ENCODE peak calls at places on chromosomes 11 and 22, in five cellular contexts. One of them, this sample, is unnamed.
A peak's percentile ranks its signal among the peaks of the same experiment; 100 is the strongest.

GRCh38 chr22:36663581-36663980 is 40.0 kb downstream of the CACNG2 start:
- DNase-seq in aorta: no peak
- DNase-seq in IMR-90: no peak
- DNase-seq in CD8-positive, alpha-beta T cell: no peak
- DNase-seq in AG04449: no peak
- DNase-seq in this sample: no peak

GRCh38 chr22:38412435-38413084 is 42.4 kb downstream of the KCNJ4 start:
- DNase-seq in aorta: no peak
- DNase-seq in IMR-90: no peak
- DNase-seq in CD8-positive, alpha-beta T cell: no peak
- DNase-seq in AG04449: no peak
- DNase-seq in this sample: no peak

GRCh38 chr11:60914620-60915249 is 777 bp downstream of the TMEM109 start:
- DNase-seq in aorta: no peak
- DNase-seq in IMR-90: peak; percentile 34
- DNase-seq in CD8-positive, alpha-beta T cell: peak; percentile 40
- DNase-seq in AG04449: no peak
- DNase-seq in this sample: no peak

GRCh38 chr11:123377355-123377754 is 52.7 kb upstream of the GRAMD1B start:
- DNase-seq in aorta: no peak
- DNase-seq in IMR-90: no peak
- DNase-seq in CD8-positive, alpha-beta T cell: no peak
- DNase-seq in AG04449: no peak
- DNase-seq in this sample: no peak

GRCh38 chr22:48091656-48092223 is 1329.3 kb downstream of the TBC1D22A start:
- DNase-seq in aorta: no peak
- DNase-seq in IMR-90: no peak
- DNase-seq in CD8-positive, alpha-beta T cell: no peak
- DNase-seq in AG04449: no peak
- DNase-seq in this sample: no peak

GRCh38 chr11:96567193-96567592 is 177.4 kb downstream of the JRKL start:
- DNase-seq in aorta: no peak
- DNase-seq in IMR-90: no peak
- DNase-seq in CD8-positive, alpha-beta T cell: no peak
- DNase-seq in AG04449: no peak
- DNase-seq in this sample: no peak

GRCh38 chr22:19218541-19219233 is 40.2 kb upstream of the SLC25A1 start:
- DNase-seq in aorta: no peak
- DNase-seq in IMR-90: no peak
- DNase-seq in CD8-positive, alpha-beta T cell: no peak
- DNase-seq in AG04449: no peak
- DNase-seq in this sample: no peak

GRCh38 chr11:113562981-113563461 is 87.8 kb upstream of the DRD2 start:
- DNase-seq in aorta: no peak
- DNase-seq in IMR-90: no peak
- DNase-seq in CD8-positive, alpha-beta T cell: no peak
- DNase-seq in AG04449: no peak
- DNase-seq in this sample: no peak

GRCh38 chr22:37187552-37187890 is 526 bp downstream of the C1QTNF6 start:
- DNase-seq in aorta: no peak
- DNase-seq in IMR-90: peak; percentile 37
- DNase-seq in CD8-positive, alpha-beta T cell: peak; percentile 4
- DNase-seq in AG04449: no peak
- DNase-seq in this sample: no peak

GRCh38 chr11:114618139-114618538 is 22.6 kb upstream of the NXPE4 start:
- DNase-seq in aorta: no peak
- DNase-seq in IMR-90: no peak
- DNase-seq in CD8-positive, alpha-beta T cell: no peak
- DNase-seq in AG04449: no peak
- DNase-seq in this sample: no peak

GRCh38 chr11:61947486-61948210 is 2.5 kb upstream of the BEST1 start:
- DNase-seq in aorta: peak; percentile 92
- DNase-seq in IMR-90: peak; percentile 88
- DNase-seq in CD8-positive, alpha-beta T cell: peak; percentile 64
- DNase-seq in AG04449: no peak
- DNase-seq in this sample: peak; percentile 70

GRCh38 chr11:117378966-117379865 is 51.6 kb downstream of the CEP164 start:
- DNase-seq in aorta: no peak
- DNase-seq in IMR-90: no peak
- DNase-seq in CD8-positive, alpha-beta T cell: no peak
- DNase-seq in AG04449: no peak
- DNase-seq in this sample: no peak

GRCh38 chr22:46067159-46068111 is 82.9 kb upstream of the PPARA start:
- DNase-seq in aorta: peak; percentile 49
- DNase-seq in IMR-90: no peak
- DNase-seq in CD8-positive, alpha-beta T cell: no peak
- DNase-seq in AG04449: no peak
- DNase-seq in this sample: no peak

GRCh38 chr11:8773916-8774537 is 91.4 kb downstream of the RPL27A start:
- DNase-seq in aorta: no peak
- DNase-seq in IMR-90: no peak
- DNase-seq in CD8-positive, alpha-beta T cell: no peak
- DNase-seq in AG04449: no peak
- DNase-seq in this sample: no peak

GRCh38 chr11:15227011-15227410 is 112.3 kb downstream of the INSC start:
- DNase-seq in aorta: no peak
- DNase-seq in IMR-90: no peak
- DNase-seq in CD8-positive, alpha-beta T cell: no peak
- DNase-seq in AG04449: no peak
- DNase-seq in this sample: no peak

GRCh38 chr11:67022341-67022933 is 497 bp upstream of the SYT12 start:
- DNase-seq in aorta: peak; percentile 64
- DNase-seq in IMR-90: peak; percentile 52
- DNase-seq in CD8-positive, alpha-beta T cell: no peak
- DNase-seq in AG04449: no peak
- DNase-seq in this sample: no peak

GRCh38 chr11:57501951-57502350 is 13.6 kb downstream of the SLC43A1 start:
- DNase-seq in aorta: no peak
- DNase-seq in IMR-90: peak; percentile 22
- DNase-seq in CD8-positive, alpha-beta T cell: no peak
- DNase-seq in AG04449: no peak
- DNase-seq in this sample: no peak

GRCh38 chr22:23970201-23970641 is 3.5 kb downstream of the DDTL start:
- DNase-seq in aorta: no peak
- DNase-seq in IMR-90: no peak
- DNase-seq in CD8-positive, alpha-beta T cell: no peak
- DNase-seq in AG04449: no peak
- DNase-seq in this sample: no peak

GRCh38 chr11:65912840-65913239 is 6.0 kb downstream of the C11orf68 start:
- DNase-seq in aorta: no peak
- DNase-seq in IMR-90: peak; percentile 91
- DNase-seq in CD8-positive, alpha-beta T cell: no peak
- DNase-seq in AG04449: no peak
- DNase-seq in this sample: no peak

DNA sequence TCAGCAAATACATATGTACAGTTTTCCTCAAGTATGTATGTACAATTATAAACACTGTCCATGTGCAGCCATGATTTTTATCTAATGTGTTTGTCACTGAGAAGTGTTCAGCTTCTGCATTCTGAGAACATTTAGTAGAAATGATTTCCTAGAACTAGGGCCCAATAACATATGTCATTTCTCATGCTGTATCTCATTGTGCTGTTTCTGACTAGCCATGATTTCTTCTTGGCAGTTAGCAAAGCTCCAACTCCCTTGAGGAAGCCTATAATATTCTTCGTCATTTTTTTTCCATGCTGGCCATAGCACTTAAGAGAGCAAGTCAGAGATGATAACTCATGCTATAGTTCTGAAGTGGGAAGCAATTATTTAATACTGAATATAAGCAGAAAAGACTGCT is 187.8 kb downstream of the DDX10 start:
- DNase-seq in aorta: no peak
- DNase-seq in IMR-90: no peak
- DNase-seq in CD8-positive, alpha-beta T cell: no peak
- DNase-seq in AG04449: no peak
- DNase-seq in this sample: no peak
- H3K4me3 ChIP-seq in aorta: no peak overlapping the region
- H3K4me3 ChIP-seq in IMR-90: no peak overlapping the region
- H3K4me3 ChIP-seq in CD8-positive, alpha-beta T cell: no peak overlapping the region
- H3K4me3 ChIP-seq in AG04449: no peak overlapping the region
- H3K4me3 ChIP-seq in this sample: no peak overlapping the region

DNA sequence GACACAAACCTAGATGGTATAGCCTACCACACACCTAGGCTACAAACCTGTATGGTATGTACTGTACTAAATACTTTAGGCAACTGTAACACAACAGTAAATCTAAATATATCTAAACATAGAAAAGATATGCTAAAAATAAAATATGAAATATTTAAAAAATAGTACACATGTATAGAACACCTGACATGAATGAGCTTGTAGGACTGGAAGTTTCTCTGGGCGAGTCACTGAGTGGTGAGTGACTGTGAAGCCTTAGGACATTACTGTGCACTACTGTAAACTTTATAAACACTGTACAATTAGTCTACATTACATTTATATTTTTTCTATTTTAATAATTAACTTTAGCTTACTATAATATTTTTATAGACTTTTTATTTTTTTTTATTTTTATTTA is 1301.3 kb downstream of the FAM181B start:
- DNase-seq in aorta: no peak
- DNase-seq in IMR-90: no peak
- DNase-seq in CD8-positive, alpha-beta T cell: no peak
- DNase-seq in AG04449: no peak
- DNase-seq in this sample: no peak
- H3K4me3 ChIP-seq in aorta: no peak overlapping the region
- H3K4me3 ChIP-seq in IMR-90: no peak overlapping the region
- H3K4me3 ChIP-seq in CD8-positive, alpha-beta T cell: no peak overlapping the region
- H3K4me3 ChIP-seq in AG04449: no peak overlapping the region
- H3K4me3 ChIP-seq in this sample: no peak overlapping the region

GRCh38 chr11:1830500-1831223 is 4.1 kb upstream of the SYT8 start:
- DNase-seq in aorta: peak; percentile 59
- DNase-seq in IMR-90: no peak
- DNase-seq in CD8-positive, alpha-beta T cell: no peak
- DNase-seq in AG04449: no peak
- DNase-seq in this sample: no peak

GRCh38 chr11:1831338-1832180 is 3.2 kb upstream of the SYT8 start:
- DNase-seq in aorta: no peak
- DNase-seq in IMR-90: no peak
- DNase-seq in CD8-positive, alpha-beta T cell: no peak
- DNase-seq in AG04449: no peak
- DNase-seq in this sample: no peak

GRCh38 chr11:1834132-1834610 is 619 bp upstream of the SYT8 start:
- DNase-seq in aorta: no peak
- DNase-seq in IMR-90: no peak
- DNase-seq in CD8-positive, alpha-beta T cell: no peak
- DNase-seq in AG04449: no peak
- DNase-seq in this sample: no peak

GRCh38 chr11:1832989-1833365 is 1.8 kb upstream of the SYT8 start:
- DNase-seq in aorta: peak; percentile 40
- DNase-seq in IMR-90: no peak
- DNase-seq in CD8-positive, alpha-beta T cell: no peak
- DNase-seq in AG04449: no peak
- DNase-seq in this sample: no peak

DNA sequence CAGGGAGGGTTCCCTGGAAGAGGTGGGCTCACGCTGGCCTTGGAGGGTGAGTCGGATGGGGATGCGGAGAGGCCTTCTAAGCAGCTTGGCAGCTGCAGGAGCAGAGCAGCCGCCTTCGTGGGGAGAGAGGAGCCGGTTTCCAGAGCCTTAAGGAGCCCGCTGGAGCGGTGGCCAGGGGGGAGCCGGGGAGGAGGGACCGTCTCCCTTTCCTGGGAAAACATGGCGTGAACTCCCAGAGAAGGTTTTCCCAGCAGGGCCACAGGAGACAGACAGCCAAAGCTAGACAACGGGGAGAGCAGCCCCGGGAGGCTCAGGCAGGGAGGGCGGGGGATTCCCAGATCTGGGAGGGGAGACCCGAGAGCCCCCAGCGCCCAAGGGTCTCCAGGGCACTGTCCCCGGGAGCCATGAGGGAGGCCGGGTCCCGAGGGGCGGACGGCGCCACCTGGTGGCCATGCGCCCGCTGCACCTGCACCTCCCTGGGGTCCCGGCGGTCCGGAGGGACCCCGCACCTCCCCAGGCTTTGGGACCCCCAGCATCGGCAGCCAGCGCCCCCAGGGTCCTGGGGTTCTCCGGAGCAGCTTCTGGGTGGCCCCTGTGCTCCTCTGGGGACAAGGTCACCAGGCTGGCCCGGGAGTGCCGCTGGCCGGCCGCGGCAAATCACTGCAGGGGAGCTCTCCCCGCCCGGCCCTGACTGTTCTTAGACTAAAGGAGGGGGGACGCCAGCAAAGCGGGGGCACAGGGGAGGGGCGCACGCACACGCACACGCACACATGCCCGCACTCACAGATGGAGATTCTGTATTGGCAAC is 2.4 kb upstream of the SYT8 start:
- DNase-seq in aorta: peak; percentile 77
- DNase-seq in IMR-90: no peak
- DNase-seq in CD8-positive, alpha-beta T cell: peak; percentile 48
- DNase-seq in AG04449: no peak
- DNase-seq in this sample: no peak
- H3K4me3 ChIP-seq in aorta: no peak overlapping the region
- H3K4me3 ChIP-seq in IMR-90: no peak overlapping the region
- H3K4me3 ChIP-seq in CD8-positive, alpha-beta T cell: no peak overlapping the region
- H3K4me3 ChIP-seq in AG04449: no peak overlapping the region
- H3K4me3 ChIP-seq in this sample: no peak overlapping the region

DNA sequence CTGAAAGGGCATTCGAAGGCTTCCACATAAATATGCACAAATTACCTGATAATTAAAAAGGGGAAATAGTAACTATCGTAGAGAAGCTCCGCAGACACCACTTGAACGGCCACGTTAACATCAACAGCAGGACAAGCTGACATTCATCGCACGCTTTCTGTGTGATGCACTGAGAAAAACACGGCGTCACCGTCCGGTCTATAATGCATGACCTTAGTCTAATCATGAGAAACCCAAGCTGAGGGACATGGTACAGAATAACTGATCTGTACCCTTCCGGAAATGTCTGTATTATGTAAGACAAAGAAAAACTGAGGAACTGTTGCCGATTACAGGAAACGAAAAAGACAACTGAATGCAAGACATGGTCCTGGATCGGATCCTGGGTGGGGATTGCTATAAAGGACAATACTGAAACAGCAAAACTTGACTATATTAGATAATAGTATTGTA is 678 bp upstream of the RANGAP1 start:
- DNase-seq in aorta: no peak
- DNase-seq in IMR-90: peak; percentile 38
- DNase-seq in CD8-positive, alpha-beta T cell: peak; percentile 66
- DNase-seq in AG04449: no peak
- DNase-seq in this sample: no peak
- H3K4me3 ChIP-seq in aorta: no peak overlapping the region
- H3K4me3 ChIP-seq in IMR-90: peak overlapping the region; percentile 46
- H3K4me3 ChIP-seq in CD8-positive, alpha-beta T cell: peak overlapping the region; percentile 71
- H3K4me3 ChIP-seq in AG04449: peak overlapping the region; percentile 64
- H3K4me3 ChIP-seq in this sample: peak overlapping the region; percentile 45

GRCh38 chr11:111376453-111376871 is 2.6 kb downstream of the POU2AF1 start:
- DNase-seq in aorta: no peak
- DNase-seq in IMR-90: no peak
- DNase-seq in CD8-positive, alpha-beta T cell: no peak
- DNase-seq in AG04449: no peak
- DNase-seq in this sample: no peak
- H3K4me3 ChIP-seq in aorta: no peak overlapping the region
- H3K4me3 ChIP-seq in IMR-90: no peak overlapping the region
- H3K4me3 ChIP-seq in CD8-positive, alpha-beta T cell: no peak overlapping the region
- H3K4me3 ChIP-seq in AG04449: no peak overlapping the region
- H3K4me3 ChIP-seq in this sample: no peak overlapping the region

This sample was measured in AG09309.